ENCODE peak calls at places on chromosome 22, in six cellular contexts. One of them, this sample, is unnamed.

GRCh38 chr22:32175751-32176644 is 16.9 kb upstream of the C22orf42 start:
- DNase-seq in A549: no peak
- DNase-seq in IMR-90: no peak
- DNase-seq in dorsolateral prefrontal cortex: no peak
- DNase-seq in AG10803: no peak
- DNase-seq in MM.1S: no peak
- DNase-seq in this sample: no peak

GRCh38 chr22:45548991-45549736 is 46.5 kb downstream of the FBLN1 start:
- DNase-seq in A549: peak; percentile 88
- DNase-seq in IMR-90: peak; percentile 94
- DNase-seq in dorsolateral prefrontal cortex: no peak
- DNase-seq in AG10803: peak; percentile 93
- DNase-seq in MM.1S: no peak
- DNase-seq in this sample: no peak

GRCh38 chr22:22141031-22141430 is 103.6 kb upstream of the VPREB1 start:
- DNase-seq in A549: no peak
- DNase-seq in IMR-90: no peak
- DNase-seq in dorsolateral prefrontal cortex: no peak
- DNase-seq in AG10803: no peak
- DNase-seq in MM.1S: no peak
- DNase-seq in this sample: no peak

GRCh38 chr22:29340566-29340965 is 25.1 kb upstream of the RASL10A start:
- DNase-seq in A549: no peak
- DNase-seq in IMR-90: no peak
- DNase-seq in dorsolateral prefrontal cortex: no peak
- DNase-seq in AG10803: no peak
- DNase-seq in MM.1S: no peak
- DNase-seq in this sample: no peak

GRCh38 chr22:48335442-48336139 is 1492.1 kb downstream of the BRD1 start:
- DNase-seq in A549: peak; percentile 75
- DNase-seq in IMR-90: no peak
- DNase-seq in dorsolateral prefrontal cortex: no peak
- DNase-seq in AG10803: peak; percentile 16
- DNase-seq in MM.1S: no peak
- DNase-seq in this sample: no peak

GRCh38 chr22:43186272-43187170 is at the start of gene TTLL12:
- DNase-seq in A549: peak; percentile 36
- DNase-seq in IMR-90: peak; percentile 21
- DNase-seq in dorsolateral prefrontal cortex: no peak
- DNase-seq in AG10803: peak; percentile 60
- DNase-seq in MM.1S: peak; percentile 59
- DNase-seq in this sample: no peak

GRCh38 chr22:38645430-38645829 is 10.8 kb downstream of the FAM227A start:
- DNase-seq in A549: no peak
- DNase-seq in IMR-90: no peak
- DNase-seq in dorsolateral prefrontal cortex: no peak
- DNase-seq in AG10803: no peak
- DNase-seq in MM.1S: no peak
- DNase-seq in this sample: no peak

GRCh38 chr22:41197808-41198585 is 7.1 kb upstream of the L3MBTL2 start:
- DNase-seq in A549: no peak
- DNase-seq in IMR-90: no peak
- DNase-seq in dorsolateral prefrontal cortex: no peak
- DNase-seq in AG10803: no peak
- DNase-seq in MM.1S: peak; percentile 55
- DNase-seq in this sample: no peak

GRCh38 chr22:43516996-43517635 is 105.3 kb downstream of the MPPED1 start:
- DNase-seq in A549: no peak
- DNase-seq in IMR-90: no peak
- DNase-seq in dorsolateral prefrontal cortex: no peak
- DNase-seq in AG10803: no peak
- DNase-seq in MM.1S: no peak
- DNase-seq in this sample: no peak

GRCh38 chr22:36395061-36395849 is 7.5 kb upstream of the MYH9 start:
- DNase-seq in A549: no peak
- DNase-seq in IMR-90: no peak
- DNase-seq in dorsolateral prefrontal cortex: no peak
- DNase-seq in AG10803: no peak
- DNase-seq in MM.1S: no peak
- DNase-seq in this sample: no peak

GRCh38 chr22:40462195-40462988 is 92.0 kb downstream of the SGSM3 start:
- DNase-seq in A549: no peak
- DNase-seq in IMR-90: no peak
- DNase-seq in dorsolateral prefrontal cortex: no peak
- DNase-seq in AG10803: no peak
- DNase-seq in MM.1S: no peak
- DNase-seq in this sample: no peak

GRCh38 chr22:49103314-49104052 is 724.2 kb downstream of the BRD1 start:
- DNase-seq in A549: no peak
- DNase-seq in IMR-90: no peak
- DNase-seq in dorsolateral prefrontal cortex: no peak
- DNase-seq in AG10803: no peak
- DNase-seq in MM.1S: no peak
- DNase-seq in this sample: no peak

GRCh38 chr22:38843201-38843715 is 570 bp downstream of the NPTXR start:
- DNase-seq in A549: peak; percentile 68
- DNase-seq in IMR-90: peak; percentile 81
- DNase-seq in dorsolateral prefrontal cortex: no peak
- DNase-seq in AG10803: peak; percentile 70
- DNase-seq in MM.1S: no peak
- DNase-seq in this sample: no peak

GRCh38 chr22:41193829-41194228 is 11.3 kb upstream of the L3MBTL2 start:
- DNase-seq in A549: no peak
- DNase-seq in IMR-90: no peak
- DNase-seq in dorsolateral prefrontal cortex: no peak
- DNase-seq in AG10803: no peak
- DNase-seq in MM.1S: no peak
- DNase-seq in this sample: no peak

GRCh38 chr22:29259253-29259899 is 8.4 kb downstream of the RHBDD3 start:
- DNase-seq in A549: peak; percentile 29
- DNase-seq in IMR-90: no peak
- DNase-seq in dorsolateral prefrontal cortex: no peak
- DNase-seq in AG10803: no peak
- DNase-seq in MM.1S: no peak
- DNase-seq in this sample: no peak

GRCh38 chr22:39462443-39463147 is 5.8 kb downstream of the MGAT3 start:
- DNase-seq in A549: no peak
- DNase-seq in IMR-90: no peak
- DNase-seq in dorsolateral prefrontal cortex: no peak
- DNase-seq in AG10803: no peak
- DNase-seq in MM.1S: no peak
- DNase-seq in this sample: no peak

GRCh38 chr22:43996170-43996980 is 27.7 kb upstream of the PARVB start:
- DNase-seq in A549: no peak
- DNase-seq in IMR-90: no peak
- DNase-seq in dorsolateral prefrontal cortex: no peak
- DNase-seq in AG10803: no peak
- DNase-seq in MM.1S: peak; percentile 50
- DNase-seq in this sample: no peak

GRCh38 chr22:42685941-42686666 is 34.6 kb downstream of the A4GALT start:
- DNase-seq in A549: no peak
- DNase-seq in IMR-90: no peak
- DNase-seq in dorsolateral prefrontal cortex: no peak
- DNase-seq in AG10803: no peak
- DNase-seq in MM.1S: no peak
- DNase-seq in this sample: no peak

GRCh38 chr22:21807545-21807944 is 59.9 kb downstream of the MAPK1 start:
- DNase-seq in A549: no peak
- DNase-seq in IMR-90: peak; percentile 19
- DNase-seq in dorsolateral prefrontal cortex: no peak
- DNase-seq in AG10803: no peak
- DNase-seq in MM.1S: no peak
- DNase-seq in this sample: no peak

GRCh38 chr22:41816241-41816640 is 15.8 kb downstream of the CCDC134 start:
- DNase-seq in A549: no peak
- DNase-seq in IMR-90: no peak
- DNase-seq in dorsolateral prefrontal cortex: no peak
- DNase-seq in AG10803: no peak
- DNase-seq in MM.1S: no peak
- DNase-seq in this sample: no peak

GRCh38 chr22:45324186-45324775 is 14.5 kb downstream of the FAM118A start:
- DNase-seq in A549: no peak
- DNase-seq in IMR-90: no peak
- DNase-seq in dorsolateral prefrontal cortex: no peak
- DNase-seq in AG10803: no peak
- DNase-seq in MM.1S: no peak
- DNase-seq in this sample: no peak

GRCh38 chr22:41449321-41449720 is 2.7 kb upstream of the TOB2 start:
- DNase-seq in A549: no peak
- DNase-seq in IMR-90: no peak
- DNase-seq in dorsolateral prefrontal cortex: no peak
- DNase-seq in AG10803: no peak
- DNase-seq in MM.1S: no peak
- DNase-seq in this sample: no peak

GRCh38 chr22:39318507-39319283 is 728 bp downstream of the RPL3 start:
- DNase-seq in A549: no peak
- DNase-seq in IMR-90: no peak
- DNase-seq in dorsolateral prefrontal cortex: no peak
- DNase-seq in AG10803: peak; percentile 44
- DNase-seq in MM.1S: peak; percentile 51
- DNase-seq in this sample: no peak

GRCh38 chr22:50733521-50734342 is 4.3 kb upstream of the ACR start:
- DNase-seq in A549: no peak
- DNase-seq in IMR-90: peak; percentile 59
- DNase-seq in dorsolateral prefrontal cortex: peak; percentile 71
- DNase-seq in AG10803: peak; percentile 59
- DNase-seq in MM.1S: peak; percentile 73
- DNase-seq in this sample: no peak

GRCh38 chr22:26828311-26828710 is 170.9 kb downstream of the MIAT start:
- DNase-seq in A549: no peak
- DNase-seq in IMR-90: no peak
- DNase-seq in dorsolateral prefrontal cortex: no peak
- DNase-seq in AG10803: peak; percentile 37
- DNase-seq in MM.1S: no peak
- DNase-seq in this sample: no peak

GRCh38 chr22:26985217-26985616 is 327.8 kb downstream of the MIAT start:
- DNase-seq in A549: no peak
- DNase-seq in IMR-90: no peak
- DNase-seq in dorsolateral prefrontal cortex: no peak
- DNase-seq in AG10803: no peak
- DNase-seq in MM.1S: no peak
- DNase-seq in this sample: no peak

GRCh38 chr22:28955817-28956216 is 72.4 kb downstream of the ZNRF3 start:
- DNase-seq in A549: no peak
- DNase-seq in IMR-90: no peak
- DNase-seq in dorsolateral prefrontal cortex: no peak
- DNase-seq in AG10803: peak; percentile 29
- DNase-seq in MM.1S: peak; percentile 96
- DNase-seq in this sample: no peak

GRCh38 chr22:46964773-46965550 is 202.5 kb downstream of the TBC1D22A start:
- DNase-seq in A549: no peak
- DNase-seq in IMR-90: no peak
- DNase-seq in dorsolateral prefrontal cortex: no peak
- DNase-seq in AG10803: no peak
- DNase-seq in MM.1S: no peak
- DNase-seq in this sample: no peak
- TF ChIP-seq CTCF in A549: no peak
- TF ChIP-seq CTCF in IMR-90: no peak
- TF ChIP-seq CTCF in dorsolateral prefrontal cortex: no peak
- TF ChIP-seq CTCF in AG10803: no peak
- TF ChIP-seq CTCF in MM.1S: no peak
- TF ChIP-seq CTCF in this sample: no peak

GRCh38 chr22:37632174-37633081 is 7.0 kb upstream of the SH3BP1 start:
- DNase-seq in A549: no peak
- DNase-seq in IMR-90: no peak
- DNase-seq in dorsolateral prefrontal cortex: no peak
- DNase-seq in AG10803: no peak
- DNase-seq in MM.1S: no peak
- DNase-seq in this sample: no peak

GRCh38 chr22:37629928-37630327 is 9.5 kb upstream of the SH3BP1 start:
- DNase-seq in A549: no peak
- DNase-seq in IMR-90: no peak
- DNase-seq in dorsolateral prefrontal cortex: no peak
- DNase-seq in AG10803: no peak
- DNase-seq in MM.1S: no peak
- DNase-seq in this sample: no peak

GRCh38 chr22:37633082-37633692 is 6.3 kb upstream of the SH3BP1 start:
- DNase-seq in A549: no peak
- DNase-seq in IMR-90: no peak
- DNase-seq in dorsolateral prefrontal cortex: no peak
- DNase-seq in AG10803: no peak
- DNase-seq in MM.1S: no peak
- DNase-seq in this sample: no peak

GRCh38 chr22:37630839-37631435 is 8.5 kb upstream of the SH3BP1 start:
- DNase-seq in A549: no peak
- DNase-seq in IMR-90: no peak
- DNase-seq in dorsolateral prefrontal cortex: no peak
- DNase-seq in AG10803: no peak
- DNase-seq in MM.1S: no peak
- DNase-seq in this sample: no peak

GRCh38 chr22:37631448-37632173 is 7.9 kb upstream of the SH3BP1 start:
- DNase-seq in A549: no peak
- DNase-seq in IMR-90: no peak
- DNase-seq in dorsolateral prefrontal cortex: no peak
- DNase-seq in AG10803: no peak
- DNase-seq in MM.1S: no peak
- DNase-seq in this sample: no peak
- TF ChIP-seq CTCF in A549: no peak
- TF ChIP-seq CTCF in IMR-90: no peak
- TF ChIP-seq CTCF in dorsolateral prefrontal cortex: no peak
- TF ChIP-seq CTCF in AG10803: no peak
- TF ChIP-seq CTCF in MM.1S: no peak
- TF ChIP-seq CTCF in this sample: no peak

GRCh38 chr22:19923914-19924513 is 17.6 kb upstream of the COMT start:
- DNase-seq in A549: no peak
- DNase-seq in IMR-90: no peak
- DNase-seq in dorsolateral prefrontal cortex: no peak
- DNase-seq in AG10803: no peak
- DNase-seq in MM.1S: no peak
- DNase-seq in this sample: no peak
- TF ChIP-seq CTCF in A549: no peak
- TF ChIP-seq CTCF in IMR-90: no peak
- TF ChIP-seq CTCF in dorsolateral prefrontal cortex: no peak
- TF ChIP-seq CTCF in AG10803: no peak
- TF ChIP-seq CTCF in MM.1S: no peak
- TF ChIP-seq CTCF in this sample: no peak

DNA sequence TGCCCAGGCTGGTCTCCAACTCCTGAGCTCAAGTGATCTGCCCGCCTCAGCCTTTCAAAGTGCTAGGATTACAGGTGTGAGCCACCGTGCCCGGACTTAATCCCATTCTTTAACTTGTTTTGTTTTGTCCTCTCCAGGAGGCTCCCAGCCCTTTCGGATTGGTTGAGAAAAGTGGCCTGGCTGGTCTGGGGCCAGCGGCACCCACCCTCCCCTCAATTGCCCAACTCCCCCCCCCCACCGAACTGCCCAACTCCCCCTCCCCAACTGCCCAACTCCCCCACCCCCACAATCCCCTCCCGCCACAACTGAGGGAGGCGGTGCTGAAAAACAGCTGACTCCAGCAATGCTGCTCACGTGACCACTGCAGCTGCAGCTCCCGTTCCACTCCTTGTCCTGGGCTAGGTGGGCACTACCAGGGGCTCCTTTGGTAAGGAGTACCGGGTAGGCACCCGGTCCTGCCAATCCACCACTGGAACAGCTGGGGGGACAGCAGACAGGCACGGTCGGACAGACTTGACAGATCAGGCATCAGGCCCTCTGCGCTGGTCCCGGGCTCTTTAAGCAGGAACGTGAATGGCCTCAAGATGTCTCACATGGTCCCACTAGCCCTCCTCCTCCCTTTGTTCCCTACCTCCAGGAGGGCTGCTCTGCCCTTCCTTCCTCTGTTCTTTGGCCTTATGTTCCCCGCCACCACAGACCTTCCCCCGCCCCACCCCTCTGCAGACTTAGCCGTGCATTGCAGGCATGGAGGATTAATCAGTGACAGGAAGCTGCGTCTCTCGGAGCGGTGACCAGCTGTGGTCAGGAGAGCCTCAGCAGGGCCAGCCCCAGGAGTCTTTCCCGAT is at the start of gene TCN2:
- DNase-seq in A549: peak; percentile 58
- DNase-seq in IMR-90: peak; percentile 77
- DNase-seq in dorsolateral prefrontal cortex: peak; percentile 83
- DNase-seq in AG10803: peak; percentile 73
- DNase-seq in MM.1S: peak; percentile 66
- DNase-seq in this sample: peak; percentile 87
- TF ChIP-seq CTCF in A549: no peak
- TF ChIP-seq CTCF in IMR-90: no peak
- TF ChIP-seq CTCF in dorsolateral prefrontal cortex: no peak
- TF ChIP-seq CTCF in AG10803: no peak
- TF ChIP-seq CTCF in MM.1S: no peak
- TF ChIP-seq CTCF in this sample: no peak

This sample was measured in kidney epithelial cell.